ENCODE peak calls at places on chromosomes 6 and 20, in seven cellular contexts. I is ureter; E is NCI-H1105; C is heart left ventricle; W is effector memory CD4-positive, alpha-beta T cell; N is activated T-cell treated with anti-CD3 and anti-CD28 coated beads, Interleukin-2, amount 50 U/mL, for 72 hours; B is hypothalamus. X is an unnamed sample.

GRCh38 chr6:129675669-129676472 is 34.1 kb downstream of the ARHGAP18 start:
- DNase-seq in I (no peak), E (no peak), C (no peak), W (no peak), N (no peak), B (no peak), X (no peak)

GRCh38 chr6:47495207-47495606 is 17.6 kb downstream of the CD2AP start:
- DNase-seq in I (no peak), E (no peak), C (no peak), W (no peak), N (no peak), B (no peak), X (no peak)

GRCh38 chr6:45432944-45433343 is 55.2 kb upstream of the SUPT3H start:
- DNase-seq in I (no peak), E (no peak), C (no peak), W (no peak), N (no peak), B (no peak), X (no peak)

GRCh38 chr20:8940311-8940710 is 128.6 kb upstream of the PLCB4 start:
- DNase-seq in I (no peak), E (no peak), C (no peak), W (no peak), N (no peak), B (no peak), X (peak; percentile 79)

GRCh38 chr6:49409951-49410542 is 53.0 kb downstream of the MMUT start:
- DNase-seq in I (peak; percentile 66), E (peak; percentile 71), C (peak; percentile 54), W (peak; percentile 15), N (peak; percentile 58), B (no peak), X (peak; percentile 72)

GRCh38 chr6:147001621-147002020 is 202.6 kb upstream of the STXBP5 start:
- DNase-seq in I (no peak), E (no peak), C (no peak), W (no peak), N (no peak), B (no peak), X (peak; percentile 23)

GRCh38 chr6:11711644-11711993 is 67.0 kb downstream of the ADTRP start:
- DNase-seq in I (no peak), E (no peak), C (no peak), W (no peak), N (peak; percentile 75), B (no peak), X (no peak)

GRCh38 chr6:37637562-37638413 is 59.9 kb downstream of the MDGA1 start:
- DNase-seq in I (no peak), E (no peak), C (no peak), W (no peak), N (no peak), B (no peak), X (no peak)

GRCh38 chr6:56521988-56522387 is 120.7 kb downstream of the DST start:
- DNase-seq in I (no peak), E (no peak), C (no peak), W (no peak), N (no peak), B (no peak), X (no peak)

GRCh38 chr20:44805991-44806729 is 4.2 kb downstream of the RIMS4 start:
- DNase-seq in I (peak; percentile 54), E (no peak), C (peak; percentile 26), W (no peak), N (no peak), B (peak; percentile 54), X (peak; percentile 64)

GRCh38 chr20:40945754-40946451 is 82.7 kb upstream of the TOP1 start:
- DNase-seq in I (peak; percentile 67), E (peak; percentile 37), C (peak; percentile 60), W (no peak), N (no peak), B (peak; percentile 6), X (peak; percentile 82)

GRCh38 chr6:1609662-1610496 is at the start of gene FOXC1:
- DNase-seq in I (peak; percentile 96), E (peak; percentile 31), C (peak; percentile 90), W (no peak), N (peak; percentile 74), B (peak; percentile 22), X (peak; percentile 98)

GRCh38 chr6:11475019-11475418 is 62.5 kb upstream of the TMEM170B start:
- DNase-seq in I (no peak), E (no peak), C (no peak), W (no peak), N (no peak), B (no peak), X (no peak)

GRCh38 chr20:44153636-44154043 is 33.3 kb downstream of the JPH2 start:
- DNase-seq in I (no peak), E (no peak), C (peak; percentile 14), W (peak; percentile 20), N (no peak), B (no peak), X (peak; percentile 75)

GRCh38 chr6:12449447-12449846 is 159.3 kb downstream of the EDN1 start:
- DNase-seq in I (no peak), E (no peak), C (no peak), W (no peak), N (no peak), B (no peak), X (no peak)

GRCh38 chr6:4185419-4185818 is 50.0 kb upstream of the ECI2 start:
- DNase-seq in I (no peak), E (no peak), C (no peak), W (no peak), N (peak; percentile 60), B (no peak), X (no peak)

GRCh38 chr20:13753436-13754036 is 31.2 kb downstream of the ESF1 start:
- DNase-seq in I (no peak), E (no peak), C (no peak), W (no peak), N (no peak), B (no peak), X (no peak)

GRCh38 chr6:47098570-47098993 is 56.5 kb upstream of the ADGRF1 start:
- DNase-seq in I (no peak), E (no peak), C (no peak), W (no peak), N (no peak), B (no peak), X (peak; percentile 18)

GRCh38 chr6:40923326-40923725 is 115.7 kb downstream of the UNC5CL start:
- DNase-seq in I (no peak), E (no peak), C (no peak), W (no peak), N (no peak), B (no peak), X (no peak)

GRCh38 chr6:138774370-138774769 is 801 bp downstream of the CCDC28A start:
- DNase-seq in I (no peak), E (no peak), C (no peak), W (no peak), N (no peak), B (no peak), X (no peak)

GRCh38 chr6:107290491-107290890 is 168.9 kb downstream of the PDSS2 start:
- DNase-seq in I (no peak), E (no peak), C (no peak), W (no peak), N (no peak), B (no peak), X (no peak)

X was measured in AG20443.